ENCODE peak calls at places on chromosomes 4 and X, in ten cellular contexts. W, S, V, K, N, Y, Q, A, E and O are unnamed samples.

GRCh38 chr4:97924341-97924958 is 218.8 kb downstream of the STPG2 start:
- DNase-seq in W (no peak), S (no peak), V (no peak), K (no peak), N (no peak), Y (no peak), Q (no peak), A (no peak), E (no peak), O (no peak)

GRCh38 chrX:95884196-95884595 is 800.4 kb upstream of the DIAPH2 start:
- DNase-seq in W (no peak), S (no peak), V (no peak), K (peak), N (no peak), Y (no peak), Q (no peak), A (no peak), E (no peak), O (no peak)

GRCh38 chr4:8221476-8221875 is 22.4 kb downstream of the SH3TC1 start:
- DNase-seq in W (no peak), S (no peak), V (no peak), K (peak), N (no peak), Y (peak), Q (no peak), A (no peak), E (no peak), O (no peak)

GRCh38 chrX:24479924-24480722 is 15.0 kb downstream of the PDK3 start:
- DNase-seq in W (no peak), S (no peak), V (no peak), K (peak), N (no peak), Y (peak), Q (no peak), A (no peak), E (no peak), O (no peak)

GRCh38 chrX:111123125-111123524 is 27.1 kb downstream of the PAK3 start:
- DNase-seq in W (no peak), S (no peak), V (no peak), K (no peak), N (no peak), Y (no peak), Q (no peak), A (no peak), E (no peak), O (no peak)

GRCh38 chr4:113327513-113327912 is 278.1 kb downstream of the ANK2 start:
- DNase-seq in W (no peak), S (no peak), V (no peak), K (peak), N (no peak), Y (no peak), Q (no peak), A (no peak), E (no peak), O (no peak)

GRCh38 chr4:108168213-108168671 is 490 bp downstream of the LEF1 start:
- DNase-seq in W (no peak), S (no peak), V (no peak), K (no peak), N (no peak), Y (no peak), Q (no peak), A (no peak), E (no peak), O (no peak)

GRCh38 chr4:64940698-64941097 is 531.4 kb upstream of the TECRL start:
- DNase-seq in W (no peak), S (no peak), V (no peak), K (no peak), N (no peak), Y (no peak), Q (no peak), A (no peak), E (no peak), O (no peak)

GRCh38 chrX:34300871-34301270 is 168.8 kb upstream of the FAM47A start:
- DNase-seq in W (no peak), S (peak), V (peak), K (peak), N (no peak), Y (no peak), Q (no peak), A (no peak), E (no peak), O (no peak)

GRCh38 chrX:63128509-63128908 is 222.6 kb downstream of the SPIN4 start:
- DNase-seq in W (no peak), S (no peak), V (peak), K (no peak), N (peak), Y (peak), Q (no peak), A (no peak), E (no peak), O (no peak)

GRCh38 chr4:116215622-116216021 is 869.8 kb downstream of the TRAM1L1 start:
- DNase-seq in W (no peak), S (no peak), V (no peak), K (no peak), N (no peak), Y (no peak), Q (no peak), A (no peak), E (no peak), O (no peak)

GRCh38 chr4:48483777-48484493 is 792 bp downstream of the SLC10A4 start:
- DNase-seq in W (no peak), S (peak), V (no peak), K (no peak), N (peak), Y (no peak), Q (no peak), A (no peak), E (no peak), O (no peak)

GRCh38 chr4:13908455-13908854 is 280.9 kb upstream of the BOD1L1 start:
- DNase-seq in W (no peak), S (no peak), V (no peak), K (no peak), N (no peak), Y (no peak), Q (no peak), A (no peak), E (no peak), O (no peak)
- H3K27ac ChIP-seq in W (peak), S (no peak), V (no peak), K (no peak), N (no peak), Y (no peak), Q (no peak), A (no peak), E (no peak), O (no peak)

GRCh38 chrX:46254623-46255022 is 290.6 kb downstream of the ZNF674 start:
- DNase-seq in W (no peak), S (no peak), V (no peak), K (no peak), N (no peak), Y (no peak), Q (no peak), A (no peak), E (no peak), O (no peak)

GRCh38 chrX:46247456-46247855 is 297.8 kb downstream of the ZNF674 start:
- DNase-seq in W (no peak), S (no peak), V (no peak), K (no peak), N (no peak), Y (no peak), Q (no peak), A (no peak), E (no peak), O (no peak)

GRCh38 chrX:46255066-46255465 is 290.2 kb downstream of the ZNF674 start:
- DNase-seq in W (no peak), S (no peak), V (no peak), K (no peak), N (no peak), Y (no peak), Q (no peak), A (no peak), E (no peak), O (no peak)

GRCh38 chrX:46250151-46250550 is 295.1 kb downstream of the ZNF674 start:
- DNase-seq in W (no peak), S (no peak), V (no peak), K (no peak), N (no peak), Y (no peak), Q (no peak), A (no peak), E (no peak), O (no peak)

GRCh38 chrX:46251755-46252154 is 293.5 kb downstream of the ZNF674 start:
- DNase-seq in W (peak), S (no peak), V (peak), K (no peak), N (no peak), Y (no peak), Q (no peak), A (no peak), E (no peak), O (no peak)
- TF ChIP-seq EP300 in W (no peak), S (no peak), V (peak), K (no peak), N (no peak), Y (no peak), Q (no peak), A (no peak), E (no peak), O (no peak)

GRCh38 chr4:73258668-73259551 is at the start of gene ANKRD17:
- DNase-seq in W (peak), S (peak), V (peak), K (peak), N (peak), Y (peak), Q (peak), A (peak), E (peak), O (peak)
- TF ChIP-seq POLR2A in W (peak), S (peak), V (peak), K (peak), N (peak), Y (peak), Q (peak), A (no peak), E (peak), O (peak)

GRCh38 chrX:55119712-55120111 is 30.9 kb downstream of the PAGE2 start:
- DNase-seq in W (no peak), S (no peak), V (no peak), K (no peak), N (no peak), Y (no peak), Q (no peak), A (no peak), E (no peak), O (no peak)

GRCh38 chrX:55120767-55121358 is 32.0 kb downstream of the PAGE2 start:
- DNase-seq in W (no peak), S (peak), V (no peak), K (no peak), N (no peak), Y (no peak), Q (no peak), A (no peak), E (no peak), O (no peak)

GRCh38 chrX:55118574-55118973 is 29.8 kb downstream of the PAGE2 start:
- DNase-seq in W (no peak), S (no peak), V (no peak), K (no peak), N (no peak), Y (no peak), Q (no peak), A (no peak), E (no peak), O (no peak)

GRCh38 chrX:55119271-55119670 is 30.5 kb downstream of the PAGE2 start:
- DNase-seq in W (no peak), S (no peak), V (no peak), K (no peak), N (no peak), Y (no peak), Q (no peak), A (no peak), E (no peak), O (no peak)
- H3K27ac ChIP-seq in W (no peak), S (no peak), V (no peak), K (no peak), N (no peak), Y (no peak), Q (no peak), A (no peak), E (no peak), O (no peak)

DNA sequence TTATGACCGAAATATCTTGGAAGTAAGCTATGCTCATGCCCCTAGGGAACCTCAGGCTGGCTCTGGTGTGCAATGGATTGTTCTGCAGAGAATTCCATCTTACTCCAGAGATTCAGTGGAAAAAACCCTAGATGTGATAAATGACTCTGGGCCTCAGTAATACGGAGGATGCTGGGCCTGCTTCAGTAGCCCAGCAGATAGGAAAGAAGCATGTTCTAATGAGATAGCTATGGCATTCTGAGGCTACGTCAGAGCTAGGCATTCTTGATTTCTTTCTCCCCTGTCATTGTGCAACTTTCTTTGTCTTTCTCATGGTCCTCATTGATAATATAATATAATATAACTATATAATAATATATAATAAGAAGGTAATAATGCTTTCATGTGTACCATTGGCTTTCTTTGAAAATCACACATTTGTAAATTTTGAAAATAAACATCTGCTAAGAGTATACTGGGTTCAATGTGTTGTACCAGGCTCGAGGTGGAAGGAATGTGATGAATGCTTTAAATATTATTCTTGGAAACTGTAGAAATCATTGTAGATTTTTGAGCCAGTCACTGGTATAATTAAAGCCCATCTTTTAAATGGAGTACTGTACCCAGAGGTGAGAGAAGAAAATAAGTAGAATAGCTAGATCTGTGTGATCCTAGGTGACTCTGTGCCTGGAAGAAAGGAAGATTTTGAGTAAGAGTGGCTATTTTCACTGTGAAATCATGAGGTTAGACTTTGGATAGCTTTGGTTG is 152.0 kb downstream of the IL15 start:
- DNase-seq in W (no peak), S (no peak), V (no peak), K (no peak), N (no peak), Y (no peak), Q (no peak), A (no peak), E (no peak), O (no peak)
- TF ChIP-seq EP300 in W (no peak), S (no peak), V (no peak), K (no peak), N (no peak), Y (no peak), Q (no peak), A (no peak), E (no peak), O (no peak)

GRCh38 chr4:77156912-77157858 is at the start of gene CCNG2:
- DNase-seq in W (peak), S (peak), V (peak), K (peak), N (peak), Y (no peak), Q (peak), A (peak), E (peak), O (peak)

GRCh38 chr4:77158487-77158861 is 1.5 kb downstream of the CCNG2 start:
- DNase-seq in W (no peak), S (peak), V (no peak), K (peak), N (no peak), Y (no peak), Q (no peak), A (no peak), E (peak), O (no peak)

GRCh38 chr4:77159798-77160197 is 2.8 kb downstream of the CCNG2 start:
- DNase-seq in W (no peak), S (no peak), V (no peak), K (no peak), N (no peak), Y (no peak), Q (no peak), A (no peak), E (no peak), O (no peak)

GRCh38 chr4:77156533-77156911 is 485 bp upstream of the CCNG2 start:
- DNase-seq in W (peak), S (peak), V (peak), K (peak), N (peak), Y (peak), Q (peak), A (peak), E (peak), O (peak)

DNA sequence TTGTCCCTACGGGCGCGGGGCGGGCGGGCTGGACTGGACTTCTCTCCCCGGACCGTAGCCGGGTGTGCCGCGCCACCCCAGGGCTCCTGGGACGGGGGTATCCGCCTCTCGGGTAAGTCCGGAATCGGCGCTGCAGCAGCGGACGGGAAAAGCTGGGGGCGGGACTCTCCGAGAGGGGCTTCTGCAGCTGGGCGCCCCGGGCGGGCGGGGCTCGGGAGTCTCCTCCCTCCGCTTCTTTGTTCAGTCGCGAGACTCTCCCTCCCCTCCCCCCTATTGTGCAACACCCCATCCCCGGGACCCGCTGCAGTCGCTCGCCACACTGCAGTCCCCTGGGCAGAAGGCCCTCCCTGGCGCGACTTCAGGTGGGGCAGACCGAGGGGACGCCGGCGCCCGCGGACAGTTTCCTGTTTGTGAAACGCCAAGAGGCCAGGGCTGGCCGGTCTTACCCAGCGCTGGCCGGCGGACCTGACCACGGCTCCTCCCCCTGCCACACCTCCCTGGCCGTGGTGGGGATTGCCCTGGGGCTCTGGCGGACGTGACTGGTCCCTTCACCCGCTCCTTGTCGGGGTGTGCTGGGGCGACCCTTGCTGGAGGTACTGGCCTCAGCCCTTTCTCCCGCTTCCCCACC is 966 bp downstream of the CCNG2 start:
- DNase-seq in W (peak), S (peak), V (peak), K (peak), N (peak), Y (peak), Q (peak), A (peak), E (peak), O (peak)
- TF ChIP-seq POLR2A in W (no peak), S (no peak), V (no peak), K (peak), N (peak), Y (peak), Q (no peak), A (no peak), E (no peak), O (no peak)

DNA sequence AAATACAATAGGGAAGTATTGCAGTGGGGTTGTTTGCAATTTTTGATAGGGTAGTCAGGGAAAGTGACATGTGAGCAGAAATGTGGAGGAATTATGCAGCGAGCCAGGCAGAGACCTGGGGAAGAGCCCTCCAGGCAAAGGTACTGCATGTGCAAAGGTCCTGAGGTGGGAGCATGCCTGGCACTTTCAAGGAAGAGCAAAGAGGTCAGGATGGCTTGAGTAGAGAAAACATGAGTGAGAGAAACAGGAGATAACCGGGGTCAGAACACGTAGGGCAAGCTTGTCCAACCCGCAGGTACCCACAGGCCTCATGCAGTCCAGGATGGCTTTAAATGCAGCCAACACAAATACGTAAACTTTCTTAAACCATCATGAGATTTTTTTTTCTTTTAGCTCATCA is 71.0 kb downstream of the COQ2 start:
- DNase-seq in W (no peak), S (no peak), V (no peak), K (no peak), N (no peak), Y (no peak), Q (no peak), A (no peak), E (no peak), O (no peak)
- H3K27ac ChIP-seq in W (no peak), S (no peak), V (no peak), K (no peak), N (no peak), Y (no peak), Q (no peak), A (peak), E (no peak), O (no peak)